ENCODE peak calls at places on chromosomes 1 and 21, in seven cellular contexts. K, G, U, B, Y, V and S are unnamed samples.

GRCh38 chr1:47482783-47483182 is 44.9 kb downstream of the FOXD2 start:
- DNase-seq in Y (no peak), V (no peak), U (no peak), K (no peak), B (no peak), G (no peak), S (no peak)

GRCh38 chr1:29121951-29122661 is 1.6 kb downstream of the TMEM200B start:
- DNase-seq in K (no peak), Y (peak), V (no peak), G (peak), B (no peak), U (no peak), S (peak)

GRCh38 chr1:20702416-20702815 is 15.4 kb downstream of the KIF17 start:
- DNase-seq in Y (no peak), U (no peak), V (no peak), B (no peak), G (no peak), K (no peak), S (no peak)

GRCh38 chr1:198678901-198679329 is 40.1 kb downstream of the PTPRC start:
- DNase-seq in G (no peak), Y (no peak), B (no peak), K (no peak), V (no peak), U (no peak), S (no peak)

GRCh38 chr1:228341814-228342626 is 64.6 kb downstream of the TRIM11 start:
- DNase-seq in V (no peak), G (peak), B (no peak), U (no peak), Y (peak), K (no peak), S (no peak)

GRCh38 chr21:15725949-15726348 is 3.8 kb upstream of the USP25 start:
- DNase-seq in G (no peak), Y (no peak), K (no peak), U (no peak), B (no peak), V (no peak), S (no peak)

GRCh38 chr1:59485949-59486348 is 189.1 kb downstream of the FGGY start:
- DNase-seq in U (no peak), G (no peak), B (no peak), V (no peak), K (no peak), Y (no peak), S (no peak)

GRCh38 chr1:52403566-52404115 is 582 bp downstream of the ORC1 start:
- DNase-seq in B (no peak), G (no peak), K (no peak), U (peak), Y (no peak), V (peak), S (peak)

GRCh38 chr1:157080714-157081113 is 18.9 kb downstream of the ETV3L start:
- DNase-seq in K (no peak), Y (no peak), U (no peak), V (no peak), B (no peak), G (no peak), S (no peak)

GRCh38 chr1:185477638-185478216 is 160.7 kb upstream of the IVNS1ABP start:
- DNase-seq in Y (no peak), V (peak), K (peak), G (no peak), U (no peak), B (no peak), S (peak)

GRCh38 chr1:200342511-200343400 is 67.1 kb downstream of the ZNF281 start:
- DNase-seq in V (no peak), K (no peak), U (peak), B (no peak), G (no peak), Y (no peak), S (peak)

GRCh38 chr1:25799758-25800537 is at the start of gene SELENON:
- DNase-seq in B (peak), G (peak), K (peak), V (no peak), U (no peak), Y (peak), S (peak)

GRCh38 chr1:201655910-201656669 is 117.2 kb downstream of the NAV1 start:
- DNase-seq in V (no peak), Y (no peak), U (no peak), B (no peak), K (no peak), G (no peak), S (peak)

GRCh38 chr1:18256318-18257235 is 149.0 kb downstream of the IGSF21 start:
- DNase-seq in K (peak), G (no peak), V (no peak), Y (no peak), B (no peak), U (no peak), S (no peak)

GRCh38 chr1:24544239-24544638 is 11.6 kb upstream of the NCMAP start:
- DNase-seq in U (no peak), Y (no peak), B (no peak), V (no peak), K (no peak), G (no peak), S (no peak)

GRCh38 chr21:45957551-45957950 is 24.0 kb upstream of the COL6A1 start:
- DNase-seq in Y (peak), G (no peak), K (no peak), V (no peak), U (no peak), B (no peak), S (no peak)

GRCh38 chr1:35702540-35702939 is 16.1 kb downstream of the C1orf216 start:
- DNase-seq in Y (no peak), G (no peak), V (no peak), U (no peak), K (no peak), B (no peak), S (no peak)

GRCh38 chr1:234777850-234778214 is 167.9 kb upstream of the IRF2BP2 start:
- DNase-seq in B (no peak), Y (no peak), K (no peak), V (no peak), U (no peak), G (no peak), S (peak)

GRCh38 chr1:225890346-225891228 is 1.6 kb upstream of the LEFTY1 start:
- DNase-seq in V (no peak), U (no peak), B (no peak), K (no peak), G (no peak), Y (no peak), S (no peak)

GRCh38 chr1:45589861-45590260 is 6.0 kb downstream of the NASP start:
- DNase-seq in Y (no peak), G (no peak), K (no peak), U (no peak), B (no peak), V (no peak), S (no peak)

GRCh38 chr21:41970099-41970391 is 16.2 kb upstream of the C2CD2 start:
- DNase-seq in B (no peak), K (no peak), U (no peak), V (no peak), Y (no peak), G (peak), S (no peak)

GRCh38 chr1:3029991-3030662 is 8.9 kb downstream of the ACTRT2 start:
- DNase-seq in G (no peak), B (no peak), K (no peak), V (no peak), Y (peak), U (no peak), S (no peak)

GRCh38 chr1:165539908-165540307 is 3.9 kb upstream of the LRRC52 start:
- DNase-seq in U (no peak), B (no peak), V (no peak), G (no peak), Y (no peak), K (no peak), S (no peak)

GRCh38 chr21:25107708-25108107 is 499.6 kb downstream of the MRPL39 start:
- DNase-seq in U (peak), B (no peak), G (no peak), Y (no peak), V (no peak), K (no peak), S (peak)

GRCh38 chr1:204266504-204267034 is 52.8 kb upstream of the GOLT1A start:
- DNase-seq in V (no peak), G (no peak), B (no peak), K (peak), U (no peak), Y (no peak), S (no peak)

GRCh38 chr1:230148194-230148581 is 81.2 kb downstream of the GALNT2 start:
- DNase-seq in B (no peak), K (no peak), Y (no peak), G (no peak), U (no peak), V (no peak), S (no peak)

GRCh38 chr1:8818325-8818775 is 910 bp upstream of the RERE start:
- DNase-seq in V (peak), Y (peak), G (peak), B (no peak), K (peak), U (peak), S (peak)